ENCODE peak calls at places on chromosomes 1 and 21, in ten cellular contexts. Q is activated CD8-positive, alpha-beta memory T cell treated with anti-CD3 and anti-CD28 coated beads, Interleukin-2, amount 50 U/mL, for 4 hours; Y is naive thymus-derived CD4-positive, alpha-beta T cell; T is ascending aorta; L is epithelial cell of proximal tubule; K is omental fat pad; A is GM23248; N is stimulated activated CD4-positive, alpha-beta T cell treated with anti-CD3 and anti-CD28 coated beads, TNF-alpha, amount 100 ng/mL, for 1 hour; F is cardiac muscle cell; S is central memory CD4-positive, alpha-beta T cell. G is an unnamed sample.

GRCh38 chr1:197268012-197268411 is at the start of gene CRB1:
- DNase-seq in Q (no peak), L (no peak), F (peak), Y (no peak), K (no peak), T (no peak), N (no peak), S (no peak), A (peak), G (no peak)

GRCh38 chr1:185926562-185926961 is 192.4 kb downstream of the HMCN1 start:
- DNase-seq in S (no peak), F (no peak), Q (no peak), A (peak), N (no peak), Y (no peak), T (no peak), L (no peak), K (no peak), G (no peak)

GRCh38 chr21:35658242-35658641 is 402.1 kb downstream of the SETD4 start:
- DNase-seq in T (no peak), L (no peak), Q (no peak), S (no peak), A (peak), N (no peak), Y (no peak), K (no peak), F (no peak), G (no peak)

GRCh38 chr1:35851175-35851869 is 31.7 kb upstream of the AGO1 start:
- DNase-seq in T (no peak), K (no peak), Q (no peak), L (no peak), A (peak), S (no peak), Y (no peak), F (no peak), N (no peak), G (no peak)

GRCh38 chr1:77874804-77875445 is 13.5 kb upstream of the NEXN start:
- DNase-seq in Q (no peak), A (peak), N (no peak), S (no peak), T (no peak), L (no peak), F (no peak), Y (no peak), K (no peak), G (no peak)

GRCh38 chr1:211638723-211639122 is 36.7 kb downstream of the NEK2 start:
- DNase-seq in L (no peak), K (no peak), Q (no peak), T (no peak), Y (no peak), N (no peak), A (peak), S (no peak), F (no peak), G (no peak)

GRCh38 chr1:188669715-188670114 is 1807.9 kb downstream of the BRINP3 start:
- DNase-seq in S (no peak), L (no peak), F (no peak), K (no peak), Y (no peak), A (no peak), Q (no peak), T (no peak), N (no peak), G (no peak)

GRCh38 chr1:53672785-53673184 is 66.2 kb downstream of the GLIS1 start:
- DNase-seq in A (no peak), F (no peak), L (no peak), Q (no peak), K (no peak), N (no peak), T (no peak), Y (no peak), S (no peak), G (no peak)

GRCh38 chr1:118984086-118984989 is 3.8 kb downstream of the TBX15 start:
- DNase-seq in N (no peak), T (no peak), K (no peak), A (peak), S (no peak), Y (no peak), L (no peak), Q (no peak), F (peak), G (no peak)

GRCh38 chr1:94383966-94384408 is 34.2 kb upstream of the ABCD3 start:
- DNase-seq in L (peak), A (peak), Y (no peak), S (no peak), K (no peak), T (no peak), N (no peak), Q (no peak), F (no peak), G (no peak)

GRCh38 chr1:30871276-30871871 is 37.2 kb downstream of the SDC3 start:
- DNase-seq in Q (no peak), Y (no peak), L (no peak), N (no peak), F (no peak), T (no peak), A (no peak), S (no peak), K (no peak), G (no peak)

GRCh38 chr1:83990734-83991133 is 8.2 kb downstream of the TTLL7 start:
- DNase-seq in N (no peak), T (no peak), L (no peak), S (no peak), Y (no peak), A (no peak), Q (no peak), K (no peak), F (no peak), G (no peak)

GRCh38 chr1:27349784-27350672 is 8.2 kb downstream of the SYTL1 start:
- DNase-seq in Q (no peak), F (peak), A (peak), S (no peak), K (no peak), T (no peak), Y (no peak), L (no peak), N (no peak), G (no peak)

GRCh38 chr21:32426592-32427051 is 14.1 kb downstream of the EVA1C start:
- DNase-seq in F (no peak), K (no peak), S (no peak), T (no peak), N (no peak), L (no peak), Y (no peak), Q (no peak), A (peak), G (no peak)

GRCh38 chr1:59521456-59521855 is 224.6 kb downstream of the FGGY start:
- DNase-seq in L (no peak), A (peak), T (no peak), N (no peak), S (no peak), Q (no peak), F (no peak), K (no peak), Y (no peak), G (no peak)

GRCh38 chr21:46168238-46168637 is 12.9 kb upstream of the FTCD start:
- DNase-seq in S (no peak), L (no peak), N (no peak), A (no peak), K (no peak), T (no peak), Y (no peak), Q (no peak), F (no peak), G (no peak)

GRCh38 chr1:61569212-61569621 is 155.7 kb downstream of the TM2D1 start:
- DNase-seq in N (no peak), S (no peak), A (no peak), T (no peak), F (no peak), Y (no peak), Q (no peak), K (no peak), L (no peak), G (no peak)

GRCh38 chr1:66231162-66232077 is 302.5 kb upstream of the SGIP1 start:
- DNase-seq in S (no peak), N (no peak), K (no peak), Q (no peak), Y (no peak), L (no peak), A (peak), T (no peak), F (no peak), G (no peak)

GRCh38 chr1:42913426-42914091 is 45.1 kb downstream of the SLC2A1 start:
- DNase-seq in N (no peak), S (peak), A (peak), L (no peak), F (peak), Q (peak), T (no peak), Y (peak), K (no peak), G (peak)

GRCh38 chr1:236888126-236888525 is 93.0 kb downstream of the MTR start:
- DNase-seq in N (no peak), S (no peak), Q (no peak), A (no peak), L (no peak), T (no peak), F (no peak), Y (no peak), K (no peak), G (no peak)

GRCh38 chr1:230784163-230784562 is 37.0 kb downstream of the CAPN9 start:
- DNase-seq in S (no peak), K (no peak), N (no peak), T (no peak), L (no peak), Q (no peak), F (no peak), A (no peak), Y (no peak), G (no peak)

GRCh38 chr21:23633447-23633846 is 1973.8 kb downstream of the MRPL39 start:
- DNase-seq in F (no peak), N (no peak), Y (no peak), Q (no peak), S (no peak), L (no peak), A (no peak), K (no peak), T (no peak), G (no peak)

GRCh38 chr1:29357452-29357851 is 121.1 kb downstream of the PTPRU start:
- DNase-seq in K (no peak), Y (no peak), N (no peak), Q (no peak), S (no peak), L (no peak), A (no peak), T (no peak), F (no peak), G (no peak)

GRCh38 chr21:29152936-29153335 is 22.5 kb downstream of the MAP3K7CL start:
- DNase-seq in L (no peak), Y (no peak), T (no peak), K (no peak), S (no peak), F (no peak), A (no peak), N (no peak), Q (no peak), G (no peak)

GRCh38 chr1:200033511-200034261 is 6.2 kb downstream of the NR5A2 start:
- DNase-seq in A (no peak), K (no peak), Q (no peak), Y (no peak), N (no peak), S (no peak), L (no peak), F (no peak), T (no peak), G (no peak)

GRCh38 chr1:21638531-21639341 is 30.4 kb downstream of the RAP1GAP start:
- DNase-seq in T (no peak), A (peak), F (no peak), K (no peak), S (no peak), Y (no peak), L (peak), N (no peak), Q (no peak), G (no peak)

GRCh38 chr21:44414291-44415072 is 40.8 kb upstream of the LRRC3 start:
- DNase-seq in K (no peak), S (no peak), Y (no peak), A (no peak), F (no peak), N (no peak), Q (no peak), L (no peak), T (no peak), G (no peak)

GRCh38 chr1:54335396-54336056 is 70.7 kb downstream of the SSBP3 start:
- DNase-seq in Y (no peak), Q (no peak), S (no peak), T (no peak), K (no peak), L (peak), A (peak), F (no peak), N (no peak), G (peak)

G was measured in GOT3.